ENCODE peak calls at places on chromosomes 1 and 21, in ten cellular contexts. Q, I, O, M, H, D, F, K, X and P are unnamed samples.

GRCh38 chr1:41280189-41281032 is 38.3 kb upstream of the SCMH1 start:
- DNase-seq in Q (no peak), I (no peak), O (no peak), M (peak), H (no peak), D (no peak), F (no peak), K (no peak), X (no peak), P (no peak)

GRCh38 chr21:45324430-45325205 is 36.9 kb upstream of the POFUT2 start:
- DNase-seq in Q (no peak), I (no peak), O (no peak), M (peak), H (no peak), D (no peak), F (no peak), K (no peak), X (peak), P (no peak)

GRCh38 chr1:153945131-153945794 is 1.3 kb downstream of the DENND4B start:
- DNase-seq in Q (no peak), I (no peak), O (no peak), M (peak), H (peak), D (no peak), F (no peak), K (no peak), X (peak), P (peak)

GRCh38 chr1:109181085-109181806 is 32.5 kb upstream of the SARS1 start:
- DNase-seq in Q (no peak), I (no peak), O (no peak), M (peak), H (no peak), D (no peak), F (no peak), K (no peak), X (peak), P (peak)

GRCh38 chr1:101388904-101389546 is 152.2 kb downstream of the S1PR1 start:
- DNase-seq in Q (no peak), I (no peak), O (no peak), M (peak), H (no peak), D (no peak), F (no peak), K (no peak), X (no peak), P (no peak)

GRCh38 chr21:43866659-43867331 is 1.8 kb downstream of the AGPAT3 start:
- DNase-seq in Q (no peak), I (no peak), O (no peak), M (no peak), H (peak), D (no peak), F (no peak), K (no peak), X (peak), P (peak)

GRCh38 chr1:69221492-69221990 is 346.2 kb upstream of the LRRC7 start:
- DNase-seq in Q (peak), I (no peak), O (peak), M (no peak), H (no peak), D (no peak), F (no peak), K (no peak), X (no peak), P (no peak)

GRCh38 chr1:63411081-63411480 is 43.7 kb downstream of the ALG6 start:
- DNase-seq in Q (no peak), I (no peak), O (no peak), M (no peak), H (no peak), D (no peak), F (no peak), K (peak), X (no peak), P (no peak)

GRCh38 chr1:55474168-55474786 is 259.1 kb upstream of the USP24 start:
- DNase-seq in Q (no peak), I (no peak), O (no peak), M (peak), H (no peak), D (no peak), F (no peak), K (no peak), X (no peak), P (peak)

GRCh38 chr1:202890392-202890791 is 1.4 kb upstream of the RABIF start:
- DNase-seq in Q (no peak), I (no peak), O (no peak), M (peak), H (no peak), D (no peak), F (no peak), K (no peak), X (no peak), P (no peak)

GRCh38 chr1:25672763-25673409 is 56.3 kb downstream of the MAN1C1 start:
- DNase-seq in Q (no peak), I (no peak), O (no peak), M (peak), H (no peak), D (no peak), F (no peak), K (no peak), X (no peak), P (no peak)

GRCh38 chr1:208178091-208178529 is 66.1 kb downstream of the PLXNA2 start:
- DNase-seq in Q (peak), I (no peak), O (no peak), M (no peak), H (no peak), D (no peak), F (peak), K (no peak), X (peak), P (no peak)

GRCh38 chr1:33441088-33441745 is 10.3 kb upstream of the PHC2 start:
- DNase-seq in Q (no peak), I (no peak), O (no peak), M (no peak), H (no peak), D (no peak), F (no peak), K (no peak), X (no peak), P (no peak)

GRCh38 chr21:21003701-21004100 is 5.5 kb downstream of the NCAM2 start:
- DNase-seq in Q (peak), I (peak), O (peak), M (peak), H (no peak), D (no peak), F (no peak), K (no peak), X (no peak), P (peak)

GRCh38 chr1:156794506-156795373 is 21.9 kb downstream of the SH2D2A start:
- DNase-seq in Q (no peak), I (no peak), O (no peak), M (peak), H (no peak), D (no peak), F (no peak), K (no peak), X (no peak), P (no peak)

GRCh38 chr1:111603979-111604378 is 15.6 kb upstream of the RAP1A start:
- DNase-seq in Q (no peak), I (no peak), O (no peak), M (no peak), H (peak), D (no peak), F (no peak), K (no peak), X (no peak), P (no peak)

GRCh38 chr1:240169188-240169587 is 77.5 kb downstream of the FMN2 start:
- DNase-seq in Q (no peak), I (no peak), O (peak), M (peak), H (no peak), D (no peak), F (no peak), K (no peak), X (no peak), P (no peak)

GRCh38 chr1:202283991-202284390 is 57.7 kb downstream of the UBE2T start:
- DNase-seq in Q (no peak), I (no peak), O (no peak), M (peak), H (no peak), D (no peak), F (peak), K (no peak), X (no peak), P (no peak)

GRCh38 chr21:26555554-26555953 is 17.5 kb downstream of the CYYR1 start:
- DNase-seq in Q (no peak), I (no peak), O (no peak), M (no peak), H (no peak), D (no peak), F (no peak), K (no peak), X (no peak), P (no peak)

GRCh38 chr1:201713093-201713810 is 115.7 kb upstream of the IPO9 start:
- DNase-seq in Q (no peak), I (peak), O (no peak), M (peak), H (no peak), D (peak), F (peak), K (peak), X (peak), P (no peak)

GRCh38 chr1:192539450-192540132 is 36.0 kb upstream of the RGS1 start:
- DNase-seq in Q (no peak), I (no peak), O (peak), M (peak), H (no peak), D (peak), F (peak), K (peak), X (no peak), P (no peak)

GRCh38 chr1:145706282-145706681 is 886 bp downstream of the PDZK1 start:
- DNase-seq in Q (no peak), I (no peak), O (no peak), M (peak), H (no peak), D (no peak), F (peak), K (no peak), X (no peak), P (no peak)

GRCh38 chr1:2534775-2535387 is 4.8 kb upstream of the HES5 start:
- DNase-seq in Q (no peak), I (no peak), O (no peak), M (peak), H (no peak), D (no peak), F (peak), K (no peak), X (no peak), P (no peak)

GRCh38 chr1:58618303-58618702 is 41.3 kb upstream of the TACSTD2 start:
- DNase-seq in Q (no peak), I (no peak), O (no peak), M (peak), H (no peak), D (peak), F (peak), K (no peak), X (peak), P (no peak)

GRCh38 chr1:154485106-154485505 is 16.9 kb upstream of the TDRD10 start:
- DNase-seq in Q (no peak), I (no peak), O (no peak), M (no peak), H (no peak), D (no peak), F (no peak), K (no peak), X (no peak), P (no peak)

GRCh38 chr1:11731719-11732283 is 4.1 kb upstream of the AGTRAP start:
- DNase-seq in Q (no peak), I (peak), O (peak), M (peak), H (no peak), D (peak), F (no peak), K (no peak), X (peak), P (peak)

GRCh38 chr21:35674895-35675470 is 385.3 kb downstream of the SETD4 start:
- DNase-seq in Q (no peak), I (no peak), O (no peak), M (peak), H (no peak), D (no peak), F (no peak), K (no peak), X (peak), P (no peak)

GRCh38 chr21:45331521-45332257 is 44.0 kb upstream of the POFUT2 start:
- DNase-seq in Q (no peak), I (no peak), O (peak), M (no peak), H (no peak), D (no peak), F (no peak), K (no peak), X (no peak), P (no peak)

GRCh38 chr1:230870916-230871315 is 2.6 kb upstream of the C1orf198 start:
- DNase-seq in Q (no peak), I (no peak), O (no peak), M (no peak), H (no peak), D (no peak), F (no peak), K (no peak), X (no peak), P (no peak)

GRCh38 chr1:35369922-35370671 is 101.6 kb downstream of the ZMYM4 start:
- DNase-seq in Q (no peak), I (peak), O (no peak), M (peak), H (no peak), D (peak), F (no peak), K (peak), X (peak), P (peak)

GRCh38 chr1:3283849-3284248 is 170.6 kb upstream of the ARHGEF16 start:
- DNase-seq in Q (no peak), I (peak), O (peak), M (peak), H (peak), D (no peak), F (no peak), K (no peak), X (peak), P (peak)

GRCh38 chr1:229349463-229350385 is 6.9 kb upstream of the CCSAP start:
- DNase-seq in Q (no peak), I (no peak), O (no peak), M (no peak), H (no peak), D (no peak), F (no peak), K (no peak), X (no peak), P (no peak)

GRCh38 chr1:228706305-228706704 is 29.0 kb upstream of the RHOU start:
- DNase-seq in Q (no peak), I (no peak), O (no peak), M (no peak), H (no peak), D (no peak), F (no peak), K (no peak), X (no peak), P (no peak)

GRCh38 chr1:174398246-174398645 is 49.5 kb upstream of the GPR52 start:
- DNase-seq in Q (no peak), I (no peak), O (no peak), M (peak), H (no peak), D (peak), F (no peak), K (no peak), X (no peak), P (no peak)